ENCODE peak calls at places on chromosomes 16 and 17, in four cellular contexts. E, D, G and F are unnamed samples.
A peak's percentile ranks its signal among the peaks of the same experiment; 100 is the strongest.

GRCh38 chr16:27963471-27963965 is 100.0 kb downstream of the GSG1L start:
- DNase-seq in E (no peak), D (no peak), G (no peak), F (no peak)

GRCh38 chr16:57260294-57260929 is 15.4 kb downstream of the ARL2BP start:
- DNase-seq in E (peak; percentile 34), D (no peak), G (peak; percentile 65), F (peak; percentile 77)

GRCh38 chr16:4694664-4695451 is 1.5 kb downstream of the NUDT16L1 start:
- DNase-seq in E (no peak), D (no peak), G (no peak), F (no peak)

GRCh38 chr17:4635823-4636375 is 5.6 kb downstream of the ALOX15 start:
- DNase-seq in E (no peak), D (no peak), G (no peak), F (no peak)

GRCh38 chr17:48002208-48002919 is 31.5 kb downstream of the CDK5RAP3 start:
- DNase-seq in E (no peak), D (no peak), G (peak; percentile 56), F (peak; percentile 98)

GRCh38 chr17:77830816-77831490 is 127.5 kb upstream of the TNRC6C start:
- DNase-seq in E (no peak), D (no peak), G (no peak), F (no peak)

GRCh38 chr17:5662409-5663150 is 78.3 kb upstream of the NLRP1 start:
- DNase-seq in E (no peak), D (peak; percentile 31), G (no peak), F (no peak)

GRCh38 chr16:72210571-72210970 is 38.6 kb upstream of the PMFBP1 start:
- DNase-seq in E (no peak), D (no peak), G (no peak), F (no peak)

GRCh38 chr16:50697881-50698767 is 4.7 kb downstream of the NOD2 start:
- DNase-seq in E (peak; percentile 77), D (no peak), G (no peak), F (no peak)

GRCh38 chr16:27628216-27628945 is 78.4 kb downstream of the KATNIP start:
- DNase-seq in E (no peak), D (peak; percentile 38), G (peak; percentile 36), F (peak; percentile 11)

GRCh38 chr16:35908942-35909341 is 2449.5 kb downstream of the TP53TG3F start:
- DNase-seq in E (no peak), D (no peak), G (no peak), F (peak; percentile 1)

GRCh38 chr16:84600343-84601229 is 17.3 kb downstream of the COTL1 start:
- DNase-seq in E (peak; percentile 68), D (no peak), G (no peak), F (peak; percentile 74)

GRCh38 chr17:30238003-30238344 is 2.5 kb upstream of the SLC6A4 start:
- DNase-seq in E (no peak), D (no peak), G (no peak), F (no peak)

GRCh38 chr16:53220585-53220984 is 165.8 kb downstream of the CHD9 start:
- DNase-seq in E (no peak), D (peak; percentile 9), G (peak; percentile 5), F (peak; percentile 54)

GRCh38 chr16:89013111-89013510 is 36.1 kb upstream of the CBFA2T3 start:
- DNase-seq in E (no peak), D (no peak), G (no peak), F (no peak)

GRCh38 chr16:50816901-50817555 is 75.1 kb downstream of the CYLD start:
- DNase-seq in E (no peak), D (no peak), G (no peak), F (no peak)

GRCh38 chr17:33292981-33293867 is at the start of gene ASIC2:
- DNase-seq in E (no peak), D (peak; percentile 66), G (peak; percentile 70), F (peak; percentile 69)

GRCh38 chr16:67871256-67871655 is 1.6 kb upstream of the EDC4 start:
- DNase-seq in E (no peak), D (no peak), G (no peak), F (no peak)

GRCh38 chr16:2033057-2033911 is 6.6 kb downstream of the NHERF2 start:
- DNase-seq in E (no peak), D (peak; percentile 67), G (peak; percentile 71), F (peak; percentile 47)

GRCh38 chr17:75404223-75404738 is 1.2 kb downstream of the GRB2 start:
- DNase-seq in E (peak; percentile 66), D (peak; percentile 84), G (peak; percentile 88), F (peak; percentile 90)

GRCh38 chr17:74235040-74235581 is 21.7 kb downstream of the TTYH2 start:
- DNase-seq in E (no peak), D (no peak), G (no peak), F (no peak)
- H3K27ac ChIP-seq in E (no peak overlapping the region), D (no peak overlapping the region), G (no peak overlapping the region), F (no peak overlapping the region)

DNA sequence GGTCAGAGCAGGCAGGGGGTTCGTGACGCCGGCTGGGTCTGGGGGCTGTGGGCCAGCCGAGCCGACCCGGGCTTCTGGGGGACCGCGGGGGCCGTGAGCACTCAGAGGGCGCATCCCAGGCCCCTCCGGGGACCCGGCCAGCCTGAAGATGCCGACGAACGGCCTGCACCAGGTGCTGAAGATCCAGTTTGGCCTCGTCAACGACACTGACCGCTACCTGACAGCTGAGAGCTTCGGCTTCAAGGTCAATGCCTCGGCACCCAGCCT is 140 bp downstream of the FSCN2 start:
- DNase-seq in E (no peak), D (no peak), G (no peak), F (no peak)
- H3K27ac ChIP-seq in E (no peak overlapping the region), D (no peak overlapping the region), G (no peak overlapping the region), F (no peak overlapping the region)

GRCh38 chr17:17907469-17907868 is 64.7 kb downstream of the TOM1L2 start:
- DNase-seq in E (no peak), D (no peak), G (no peak), F (no peak)
- H3K27ac ChIP-seq in E (no peak overlapping the region), D (no peak overlapping the region), G (no peak overlapping the region), F (no peak overlapping the region)

DNA sequence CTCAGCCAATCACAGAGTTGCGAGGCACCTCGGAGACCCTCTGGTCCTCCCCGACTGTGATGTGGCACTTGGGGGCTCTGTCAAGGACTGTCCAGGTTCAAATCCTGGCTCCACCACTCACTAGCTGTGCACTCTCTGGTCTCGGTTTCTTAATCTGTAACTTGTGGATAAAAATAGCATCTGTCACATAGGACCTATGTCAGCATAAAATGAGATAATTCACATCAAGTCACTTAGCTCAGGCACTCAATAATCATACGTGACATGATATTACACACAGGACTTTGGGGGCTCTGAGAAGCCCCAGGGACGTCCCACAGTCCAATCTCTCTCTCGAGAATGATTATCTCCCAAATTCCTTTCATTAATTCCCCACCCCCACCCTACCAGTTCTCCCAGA is 166.4 kb downstream of the COPRS start:
- DNase-seq in E (no peak), D (no peak), G (no peak), F (no peak)
- H3K27ac ChIP-seq in E (no peak overlapping the region), D (no peak overlapping the region), G (no peak overlapping the region), F (no peak overlapping the region)

GRCh38 chr16:48542020-48542473 is 67.9 kb downstream of the N4BP1 start:
- DNase-seq in E (no peak), D (peak; percentile 30), G (peak; percentile 41), F (peak; percentile 60)
- H3K27ac ChIP-seq in E (no peak overlapping the region), D (no peak overlapping the region), G (no peak overlapping the region), F (no peak overlapping the region)

GRCh38 chr17:81367171-81367570 is 28.1 kb upstream of the BAHCC1 start:
- DNase-seq in E (no peak), D (no peak), G (no peak), F (no peak)

GRCh38 chr17:81370304-81370703 is 25.0 kb upstream of the BAHCC1 start:
- DNase-seq in E (no peak), D (no peak), G (no peak), F (no peak)

GRCh38 chr17:81368623-81369022 is 26.6 kb upstream of the BAHCC1 start:
- DNase-seq in E (no peak), D (no peak), G (no peak), F (no peak)

GRCh38 chr17:81366648-81367047 is 28.6 kb upstream of the BAHCC1 start:
- DNase-seq in E (no peak), D (no peak), G (no peak), F (no peak)

GRCh38 chr17:81368161-81368560 is 27.1 kb upstream of the BAHCC1 start:
- DNase-seq in E (no peak), D (no peak), G (no peak), F (no peak)
- H3K27ac ChIP-seq in E (no peak overlapping the region), D (no peak overlapping the region), G (no peak overlapping the region), F (no peak overlapping the region)